ENCODE peak calls at places on chromosomes 5 and 9, in four cellular contexts. D is A549, G is HepG2, W is K562. J is an unnamed sample.

GRCh38 chr5:98205691-98206461 is 567.6 kb upstream of the RGMB start:
- DNase-seq in W (no peak), D (no peak), G (no peak), J (no peak)

GRCh38 chr5:132274050-132274869 is 16.8 kb downstream of the PDLIM4 start:
- DNase-seq in D (no peak), W (peak; percentile 65), G (no peak), J (no peak)

GRCh38 chr9:32424616-32425015 is 40.2 kb downstream of the ACO1 start:
- DNase-seq in G (no peak), W (no peak), D (no peak), J (no peak)

GRCh38 chr5:73619606-73620334 is 6.2 kb upstream of the ARHGEF28 start:
- DNase-seq in W (no peak), D (no peak), G (no peak), J (no peak)

GRCh38 chr9:18490591-18491370 is 16.8 kb downstream of the ADAMTSL1 start:
- DNase-seq in W (no peak), D (no peak), G (no peak), J (no peak)

GRCh38 chr5:93512799-93513198 is 68.2 kb downstream of the NR2F1-AS1 start:
- DNase-seq in W (no peak), G (no peak), D (no peak), J (no peak)

GRCh38 chr9:72440383-72440782 is 75.4 kb upstream of the ZFAND5 start:
- DNase-seq in G (no peak), W (no peak), D (no peak), J (no peak)

GRCh38 chr5:160311491-160312138 is 749 bp downstream of the CCNJL start:
- DNase-seq in D (no peak), G (no peak), W (no peak), J (no peak)

GRCh38 chr5:136197462-136198142 is 4.6 kb upstream of the SMIM32 start:
- DNase-seq in G (no peak), W (no peak), D (no peak), J (no peak)

GRCh38 chr5:62385816-62386400 is 17.8 kb downstream of the DIMT1 start:
- DNase-seq in D (no peak), G (no peak), W (no peak), J (no peak)

GRCh38 chr9:35616681-35617459 is 1.3 kb downstream of the CD72 start:
- DNase-seq in G (no peak), D (no peak), W (peak; percentile 62), J (no peak)

GRCh38 chr5:33556330-33557328 is 115.9 kb downstream of the TARS1 start:
- DNase-seq in W (no peak), D (no peak), G (peak; percentile 7), J (no peak)

GRCh38 chr9:32677931-32678330 is 42.5 kb upstream of the TAF1L start:
- DNase-seq in W (no peak), G (no peak), D (no peak), J (no peak)

GRCh38 chr5:137778772-137779564 is 24.8 kb upstream of the HNRNPA0 start:
- DNase-seq in G (peak; percentile 27), D (no peak), W (peak; percentile 20), J (no peak)

GRCh38 chr5:178285399-178286225 is 53.0 kb upstream of the PHYKPL start:
- DNase-seq in G (no peak), W (no peak), D (no peak), J (no peak)

GRCh38 chr5:113359419-113359818 is 75.4 kb downstream of the TSSK1B start:
- DNase-seq in G (no peak), W (no peak), D (no peak), J (no peak)

GRCh38 chr5:429453-430188 is 13.4 kb upstream of the EXOC3 start:
- DNase-seq in G (no peak), W (no peak), D (no peak), J (no peak)

GRCh38 chr5:432201-432927 is 10.6 kb upstream of the EXOC3 start:
- DNase-seq in D (no peak), G (no peak), W (no peak), J (no peak)

GRCh38 chr5:430214-430925 is 12.6 kb upstream of the EXOC3 start:
- DNase-seq in G (no peak), W (no peak), D (no peak), J (no peak)

GRCh38 chr5:431711-432050 is 11.3 kb upstream of the EXOC3 start:
- DNase-seq in D (no peak), W (no peak), G (no peak), J (no peak)

DNA sequence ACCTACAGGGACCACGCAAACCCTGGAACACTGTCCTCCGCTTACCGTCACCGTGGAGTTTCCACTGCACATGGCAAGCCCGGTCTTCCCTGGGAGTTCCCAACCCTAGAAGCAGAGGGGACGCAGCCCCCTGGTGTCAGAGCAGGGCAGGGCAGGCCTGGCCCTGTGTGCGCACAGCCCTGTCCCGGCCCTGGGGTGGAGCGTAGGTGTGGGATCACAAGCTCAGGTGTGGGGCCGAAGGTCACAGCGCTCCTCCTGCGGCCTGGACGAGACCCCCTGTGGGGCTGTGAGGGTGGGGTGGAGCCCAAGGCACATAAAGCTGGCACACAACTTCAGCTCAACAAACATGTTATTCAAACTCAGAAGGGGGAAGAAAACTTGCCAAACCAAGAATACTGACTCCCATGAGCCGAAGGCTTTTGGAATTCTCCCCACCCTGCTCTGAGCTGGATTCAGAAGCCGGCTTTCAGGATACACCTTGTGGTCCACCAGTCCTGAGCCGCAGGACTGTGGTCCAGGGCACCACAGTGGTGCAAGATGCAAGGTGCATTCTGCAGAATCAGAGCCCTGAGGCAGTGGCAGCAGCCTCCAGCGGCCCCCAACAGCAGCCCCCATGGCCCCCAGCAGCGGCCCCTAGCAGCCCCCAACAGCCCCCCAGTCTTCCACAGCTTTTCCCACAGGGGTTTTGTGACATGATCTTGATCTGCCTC is 11.8 kb upstream of the EXOC3 start:
- DNase-seq in W (peak; percentile 81), D (peak; percentile 92), G (peak; percentile 41), J (peak; percentile 38)
- TF ChIP-seq EP300 in W (no peak), D (no peak), G (no peak), J (no peak)

GRCh38 chr5:16081376-16081775 is 98.2 kb downstream of the MARCHF11 start:
- DNase-seq in W (no peak), G (no peak), D (no peak), J (no peak)

GRCh38 chr5:16082982-16083381 is 96.6 kb downstream of the MARCHF11 start:
- DNase-seq in D (no peak), G (no peak), W (no peak), J (no peak)

GRCh38 chr5:16076657-16077056 is 102.9 kb downstream of the MARCHF11 start:
- DNase-seq in D (no peak), G (no peak), W (no peak), J (no peak)

GRCh38 chr5:16082053-16082452 is 97.5 kb downstream of the MARCHF11 start:
- DNase-seq in W (no peak), G (no peak), D (no peak), J (no peak)
- TF ChIP-seq PHF8 in W (no peak), G (no peak), D (no peak), J (no peak)

GRCh38 chr5:78984020-78984610 is 995 bp downstream of the ARSB start:
- DNase-seq in D (no peak), W (no peak), G (peak; percentile 13), J (no peak)

GRCh38 chr5:78989080-78989479 is 4.0 kb upstream of the ARSB start:
- DNase-seq in W (no peak), D (no peak), G (no peak), J (no peak)

GRCh38 chr5:78985407-78986223 is 505 bp upstream of the ARSB start:
- DNase-seq in D (peak; percentile 30), W (no peak), G (peak; percentile 100), J (no peak)

GRCh38 chr5:78983601-78984000 is 1.5 kb downstream of the ARSB start:
- DNase-seq in G (no peak), D (no peak), W (no peak), J (no peak)

GRCh38 chr5:78984611-78985406 is at the start of gene ARSB:
- DNase-seq in D (peak; percentile 92), W (peak; percentile 88), G (peak; percentile 79), J (peak; percentile 89)
- TF ChIP-seq EP300 in D (no peak), W (no peak), G (peak; percentile 48), J (no peak)

DNA sequence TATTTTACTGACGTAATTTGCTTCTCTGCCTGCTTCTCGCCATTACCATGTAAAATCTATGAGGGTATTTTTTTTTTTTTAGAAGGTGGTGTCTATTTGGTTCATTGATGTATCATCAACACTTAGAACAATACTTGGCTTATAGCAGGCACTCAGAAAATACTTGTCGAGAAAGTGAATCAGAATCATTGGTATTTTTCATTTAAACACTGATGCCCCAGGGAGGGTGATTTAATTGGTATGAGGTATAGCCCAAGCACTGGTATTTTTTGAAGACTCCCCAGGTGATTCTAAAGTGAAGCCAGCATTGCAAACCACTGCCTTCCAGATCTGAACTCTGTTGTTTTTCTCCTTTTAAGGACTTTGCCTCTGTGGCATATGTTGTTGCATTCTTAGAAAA is 16.6 kb downstream of the PDZD2 start:
- DNase-seq in W (no peak), D (no peak), G (no peak), J (no peak)
- TF ChIP-seq PHF8 in W (no peak), D (no peak), G (no peak), J (no peak)

GRCh38 chr5:149381986-149382338 is 2.9 kb upstream of the IL17B start:
- DNase-seq in W (peak; percentile 85), D (peak; percentile 86), G (peak; percentile 52), J (peak; percentile 96)

GRCh38 chr5:149381261-149381985 is 2.3 kb upstream of the IL17B start:
- DNase-seq in D (no peak), W (no peak), G (no peak), J (no peak)

GRCh38 chr5:149386166-149386565 is 7.1 kb upstream of the IL17B start:
- DNase-seq in W (no peak), D (no peak), G (no peak), J (no peak)

GRCh38 chr5:149382517-149383220 is 3.6 kb upstream of the IL17B start:
- DNase-seq in D (no peak), G (no peak), W (no peak), J (no peak)

DNA sequence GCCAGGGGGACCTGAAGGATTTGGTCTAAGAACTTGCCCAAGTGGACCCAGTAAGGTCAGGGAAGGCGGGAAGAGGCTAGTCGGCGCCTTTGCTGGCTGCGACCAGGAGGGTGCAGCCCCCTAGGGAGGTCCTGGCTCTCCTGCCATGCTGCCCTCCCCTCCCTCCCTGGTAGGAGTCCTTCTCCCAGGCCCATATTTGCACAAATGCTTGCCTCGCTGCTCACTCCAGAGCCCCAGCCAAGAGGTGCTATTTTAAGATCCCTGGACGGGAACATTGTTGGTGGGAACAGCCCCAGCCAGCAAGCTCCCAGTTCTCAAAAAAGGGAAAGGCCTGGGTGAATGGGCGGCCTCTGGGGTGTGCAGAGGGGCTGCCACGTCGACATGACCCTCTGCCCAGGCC is 4.3 kb upstream of the IL17B start:
- DNase-seq in G (no peak), D (no peak), W (no peak), J (no peak)
- TF ChIP-seq EP300 in G (no peak), D (no peak), W (no peak), J (no peak)

DNA sequence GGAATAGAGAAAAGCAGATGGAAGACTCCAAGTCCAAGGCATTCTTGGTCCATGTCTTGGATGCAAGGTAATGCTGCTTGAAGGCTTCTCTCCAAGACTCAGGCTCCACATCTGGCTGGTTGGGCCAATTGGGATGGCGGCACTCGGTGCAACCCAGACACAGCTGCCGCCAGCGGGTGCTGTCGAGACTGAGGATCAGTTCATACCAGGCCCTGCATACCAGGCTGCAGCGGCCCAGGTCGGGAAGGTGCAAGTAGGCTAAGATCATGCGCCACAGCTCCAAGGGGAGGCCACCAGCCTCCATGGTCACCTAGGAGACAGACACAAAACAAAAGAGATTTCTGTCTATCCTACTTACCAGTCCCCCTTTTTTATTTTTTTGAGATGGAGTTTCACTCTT is 34.7 kb downstream of the FBXO10 start:
- DNase-seq in D (no peak), G (no peak), W (no peak), J (no peak)
- TF ChIP-seq PHF8 in D (no peak), G (no peak), W (no peak), J (no peak)